ENCODE peak calls at places on chromosomes 12 and 14, in five cellular contexts. One of them, this sample, is unnamed.
A peak's percentile ranks its signal among the peaks of the same experiment; 100 is the strongest.

GRCh38 chr14:35122696-35123387 is 490 bp downstream of the PRORP start:
- DNase-seq in astrocyte of the spinal cord: peak; percentile 61
- DNase-seq in GM04504: no peak
- DNase-seq in T-cell: no peak
- DNase-seq in foreskin fibroblast: peak; percentile 70
- DNase-seq in this sample: no peak

GRCh38 chr12:31326689-31327659 is 1.0 kb upstream of the SINHCAF start:
- DNase-seq in foreskin fibroblast: peak; percentile 35
- DNase-seq in astrocyte of the spinal cord: peak; percentile 22
- DNase-seq in GM04504: no peak
- DNase-seq in T-cell: no peak
- DNase-seq in this sample: no peak

GRCh38 chr12:18492372-18493025 is 231.2 kb downstream of the PIK3C2G start:
- DNase-seq in T-cell: no peak
- DNase-seq in foreskin fibroblast: peak; percentile 62
- DNase-seq in GM04504: no peak
- DNase-seq in astrocyte of the spinal cord: peak; percentile 18
- DNase-seq in this sample: no peak

GRCh38 chr12:120261951-120262851 is 3.3 kb downstream of the PXN start:
- DNase-seq in T-cell: no peak
- DNase-seq in astrocyte of the spinal cord: no peak
- DNase-seq in foreskin fibroblast: peak; percentile 62
- DNase-seq in GM04504: no peak
- DNase-seq in this sample: no peak

GRCh38 chr12:39824505-39825198 is 205.0 kb upstream of the ABCD2 start:
- DNase-seq in T-cell: no peak
- DNase-seq in foreskin fibroblast: no peak
- DNase-seq in astrocyte of the spinal cord: no peak
- DNase-seq in GM04504: no peak
- DNase-seq in this sample: no peak

GRCh38 chr14:76423534-76423933 is 47.6 kb downstream of the ESRRB start:
- DNase-seq in astrocyte of the spinal cord: no peak
- DNase-seq in GM04504: no peak
- DNase-seq in foreskin fibroblast: no peak
- DNase-seq in T-cell: no peak
- DNase-seq in this sample: no peak

GRCh38 chr12:26233620-26234019 is 38.2 kb downstream of the SSPN start:
- DNase-seq in GM04504: no peak
- DNase-seq in foreskin fibroblast: peak; percentile 56
- DNase-seq in astrocyte of the spinal cord: peak; percentile 45
- DNase-seq in T-cell: no peak
- DNase-seq in this sample: no peak

GRCh38 chr12:107296681-107297086 is 203.3 kb upstream of the CRY1 start:
- DNase-seq in astrocyte of the spinal cord: peak; percentile 50
- DNase-seq in GM04504: no peak
- DNase-seq in T-cell: no peak
- DNase-seq in foreskin fibroblast: no peak
- DNase-seq in this sample: no peak

GRCh38 chr12:124397807-124398577 is 103.1 kb downstream of the RFLNA start:
- DNase-seq in GM04504: no peak
- DNase-seq in foreskin fibroblast: peak; percentile 57
- DNase-seq in astrocyte of the spinal cord: no peak
- DNase-seq in T-cell: no peak
- DNase-seq in this sample: no peak

GRCh38 chr14:34665785-34666425 is 36.0 kb upstream of the SNX6 start:
- DNase-seq in GM04504: peak; percentile 69
- DNase-seq in astrocyte of the spinal cord: peak; percentile 89
- DNase-seq in foreskin fibroblast: peak; percentile 93
- DNase-seq in T-cell: peak; percentile 17
- DNase-seq in this sample: no peak

GRCh38 chr12:4996714-4997113 is 47.0 kb upstream of the KCNA5 start:
- DNase-seq in foreskin fibroblast: no peak
- DNase-seq in T-cell: no peak
- DNase-seq in GM04504: no peak
- DNase-seq in astrocyte of the spinal cord: no peak
- DNase-seq in this sample: no peak

GRCh38 chr12:104010121-104010520 is 39.9 kb downstream of the GLT8D2 start:
- DNase-seq in astrocyte of the spinal cord: no peak
- DNase-seq in foreskin fibroblast: no peak
- DNase-seq in GM04504: no peak
- DNase-seq in T-cell: no peak
- DNase-seq in this sample: no peak

This sample was measured in NK-92 treated with Interleukin-12 subunit alpha and Interleukin-12 subunit beta, amount 100 ng/mL, for 24 hours.